ENCODE peak calls at places on chromosome 2, in six cellular contexts. J, G, V, D, W and B are unnamed samples.

GRCh38 chr2:191638079-191638801 is 39.7 kb upstream of the NABP1 start:
- DNase-seq in W (peak), V (no peak), G (no peak), D (no peak), J (no peak), B (peak)

GRCh38 chr2:240510513-240511210 is 47.1 kb downstream of the ANKMY1 start:
- DNase-seq in V (no peak), G (no peak), J (no peak), D (no peak), W (no peak), B (no peak)

GRCh38 chr2:99982744-99983143 is 159.6 kb downstream of the AFF3 start:
- DNase-seq in V (no peak), G (no peak), J (no peak), D (no peak), W (no peak), B (no peak)

GRCh38 chr2:17282826-17283225 is 235.4 kb downstream of the RAD51AP2 start:
- DNase-seq in J (no peak), W (no peak), V (no peak), G (no peak), D (no peak), B (no peak)

GRCh38 chr2:164655336-164655735 is 34.1 kb upstream of the GRB14 start:
- DNase-seq in D (no peak), W (no peak), V (no peak), G (peak), J (no peak), B (no peak)

GRCh38 chr2:233801357-233802131 is 23.4 kb downstream of the MROH2A start:
- DNase-seq in D (no peak), J (no peak), G (no peak), W (no peak), V (peak), B (no peak)

GRCh38 chr2:50727940-50728339 is 304.0 kb downstream of the NRXN1 start:
- DNase-seq in D (no peak), G (no peak), J (no peak), V (no peak), W (no peak), B (no peak)

GRCh38 chr2:131132729-131133128 is 27.6 kb downstream of the PLEKHB2 start:
- DNase-seq in W (no peak), D (no peak), J (no peak), V (no peak), G (no peak), B (no peak)

GRCh38 chr2:129742415-129742814 is 237.1 kb upstream of the RAB6C start:
- DNase-seq in D (no peak), V (no peak), J (no peak), W (no peak), G (no peak), B (no peak)

GRCh38 chr2:122960727-122961641 is 1064.1 kb upstream of the CNTNAP5 start:
- DNase-seq in J (no peak), G (peak), W (no peak), V (peak), D (no peak), B (peak)

GRCh38 chr2:109031481-109032228 is 42.6 kb upstream of the EDAR start:
- DNase-seq in W (no peak), D (no peak), V (peak), J (no peak), G (peak), B (no peak)

GRCh38 chr2:119253114-119253702 is 29.6 kb downstream of the STEAP3 start:
- DNase-seq in J (no peak), V (peak), D (no peak), G (peak), W (no peak), B (no peak)

GRCh38 chr2:126996378-126996699 is 97.6 kb downstream of the TEX51 start:
- DNase-seq in V (no peak), G (no peak), W (no peak), D (no peak), J (no peak), B (no peak)

GRCh38 chr2:95165030-95165370 is 609 bp upstream of the ZNF2 start:
- DNase-seq in G (no peak), W (no peak), D (no peak), J (no peak), V (no peak), B (no peak)

GRCh38 chr2:16612490-16612889 is 53.1 kb downstream of the CYRIA start:
- DNase-seq in G (no peak), V (no peak), W (no peak), J (no peak), D (no peak), B (no peak)

GRCh38 chr2:147396890-147397289 is 447.9 kb upstream of the ACVR2A start:
- DNase-seq in J (no peak), W (no peak), G (no peak), V (no peak), D (no peak), B (no peak)

GRCh38 chr2:235706496-235706895 is 212.7 kb downstream of the AGAP1 start:
- DNase-seq in V (no peak), J (peak), D (no peak), G (no peak), W (no peak), B (no peak)

GRCh38 chr2:240426797-240427721 is 8.4 kb upstream of the GPC1 start:
- DNase-seq in J (peak), V (peak), D (no peak), G (peak), W (no peak), B (no peak)

GRCh38 chr2:234457421-234457820 is 39.5 kb downstream of the ARL4C start:
- DNase-seq in G (peak), V (no peak), D (no peak), J (no peak), W (no peak), B (no peak)

GRCh38 chr2:46379213-46380037 is 82.2 kb downstream of the EPAS1 start:
- DNase-seq in G (no peak), J (no peak), D (no peak), W (no peak), V (peak), B (no peak)

GRCh38 chr2:10202136-10202535 is 79.6 kb downstream of the RRM2 start:
- DNase-seq in G (peak), V (peak), J (no peak), D (no peak), W (no peak), B (no peak)

GRCh38 chr2:97742381-97742847 is 29.0 kb downstream of the ZAP70 start:
- DNase-seq in V (no peak), W (no peak), D (no peak), J (no peak), G (no peak), B (no peak)

GRCh38 chr2:171004363-171004762 is 75.3 kb downstream of the GORASP2 start:
- DNase-seq in D (no peak), V (no peak), J (no peak), W (no peak), G (no peak), B (no peak)

GRCh38 chr2:85009019-85009618 is 38.2 kb downstream of the KCMF1 start:
- DNase-seq in V (no peak), G (no peak), D (no peak), J (no peak), W (no peak), B (no peak)

GRCh38 chr2:238238766-238239551 is 879 bp downstream of the HES6 start:
- DNase-seq in V (no peak), J (peak), D (no peak), G (no peak), W (peak), B (no peak)
- TF ChIP-seq CTCF in V (no peak), J (no peak), D (no peak), G (no peak), W (no peak), B (no peak)

DNA sequence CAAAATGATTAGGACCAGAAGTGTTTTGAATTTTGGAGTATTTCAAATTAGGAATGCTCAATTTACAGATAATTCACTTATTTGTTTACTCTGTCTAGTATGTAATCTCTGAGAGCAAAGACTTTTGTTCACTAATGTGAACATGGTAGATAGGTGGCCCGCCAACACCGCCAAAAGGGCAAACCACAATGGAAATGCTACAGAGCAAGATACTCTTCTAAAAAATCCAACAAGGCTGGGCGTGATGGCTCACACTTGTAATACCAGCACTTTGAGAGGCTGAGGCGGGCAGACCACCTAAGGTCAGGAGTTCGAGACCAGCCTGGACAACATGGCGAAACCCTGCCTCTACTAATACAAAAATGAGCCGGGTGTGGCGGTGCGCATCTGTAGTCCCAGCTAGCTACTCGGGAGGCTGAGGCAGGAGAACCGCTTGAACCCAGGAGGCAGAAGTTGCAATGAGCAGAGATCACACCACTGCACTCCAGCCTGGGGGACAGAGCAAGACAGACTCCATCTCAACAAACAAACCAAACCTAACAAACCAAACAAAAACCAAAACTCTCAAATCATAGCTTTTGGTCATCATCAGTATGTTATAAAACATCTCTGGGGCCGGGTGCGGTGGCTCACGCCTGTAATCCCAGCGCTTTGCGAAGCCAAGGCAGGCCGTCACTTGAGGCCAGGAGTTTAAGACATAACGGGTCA is 2.4 kb downstream of the CCT4 start:
- DNase-seq in V (no peak), D (no peak), W (no peak), G (no peak), J (no peak), B (no peak)
- H3K4me3 ChIP-seq in V (no peak), D (peak), W (no peak), G (no peak), J (no peak), B (no peak)

GRCh38 chr2:224360801-224361251 is 41.1 kb downstream of the FAM124B start:
- DNase-seq in W (no peak), G (peak), D (no peak), J (no peak), V (peak), B (peak)

GRCh38 chr2:224362094-224362493 is 39.8 kb downstream of the FAM124B start:
- DNase-seq in D (no peak), G (no peak), J (no peak), V (no peak), W (no peak), B (no peak)

GRCh38 chr2:224366269-224366668 is 35.6 kb downstream of the FAM124B start:
- DNase-seq in D (no peak), W (no peak), J (no peak), G (peak), V (peak), B (peak)

GRCh38 chr2:224359569-224359968 is 42.3 kb downstream of the FAM124B start:
- DNase-seq in W (peak), D (no peak), G (no peak), V (peak), J (no peak), B (no peak)

GRCh38 chr2:224363281-224363680 is 38.6 kb downstream of the FAM124B start:
- DNase-seq in J (no peak), W (no peak), D (no peak), G (no peak), V (no peak), B (no peak)
- TF ChIP-seq CTCF in J (no peak), W (no peak), D (no peak), G (peak), V (no peak), B (no peak)

DNA sequence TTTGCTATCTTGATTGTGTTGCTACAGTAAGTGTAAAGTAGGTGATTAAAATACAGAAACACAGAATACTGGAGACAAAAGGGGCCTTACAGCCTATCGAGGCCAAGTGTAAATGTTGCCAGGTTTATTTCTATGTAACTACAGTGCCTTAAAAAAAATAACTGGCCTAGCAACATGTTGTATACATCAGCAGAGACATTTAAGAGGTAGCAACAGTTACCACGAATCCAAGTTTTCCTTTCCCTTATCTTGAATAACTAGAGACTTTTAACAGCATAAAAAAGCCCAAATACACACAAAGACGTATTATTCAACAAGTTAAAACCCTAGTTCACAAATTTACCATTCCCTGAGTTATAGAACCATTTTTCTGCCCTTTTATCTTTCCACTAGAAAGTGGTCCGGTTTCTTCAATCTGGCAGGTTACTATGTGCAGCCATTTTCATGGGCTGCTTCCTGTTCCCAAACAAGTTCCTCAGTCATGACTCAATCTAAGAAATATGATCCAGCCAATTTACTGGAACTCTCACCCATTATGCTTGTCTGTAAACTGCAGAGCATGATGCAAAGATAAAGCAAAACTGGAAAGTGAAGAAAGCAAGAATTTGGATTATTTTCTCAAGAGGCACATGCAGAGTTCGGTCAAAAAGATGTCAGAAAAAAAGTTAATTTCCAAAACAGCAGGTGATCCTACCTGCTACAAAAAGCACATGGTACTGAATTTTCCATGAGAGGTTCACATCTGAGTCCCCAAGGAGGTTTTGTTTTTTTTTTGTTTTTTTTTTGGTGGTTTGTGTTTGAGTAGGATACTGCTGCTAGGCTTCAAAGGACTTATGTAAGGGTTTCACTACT is 22.2 kb downstream of the NFE2L2 start:
- DNase-seq in J (peak), W (peak), V (peak), D (no peak), G (peak), B (peak)
- H3K4me3 ChIP-seq in J (peak), W (no peak), V (peak), D (no peak), G (peak), B (peak)

DNA sequence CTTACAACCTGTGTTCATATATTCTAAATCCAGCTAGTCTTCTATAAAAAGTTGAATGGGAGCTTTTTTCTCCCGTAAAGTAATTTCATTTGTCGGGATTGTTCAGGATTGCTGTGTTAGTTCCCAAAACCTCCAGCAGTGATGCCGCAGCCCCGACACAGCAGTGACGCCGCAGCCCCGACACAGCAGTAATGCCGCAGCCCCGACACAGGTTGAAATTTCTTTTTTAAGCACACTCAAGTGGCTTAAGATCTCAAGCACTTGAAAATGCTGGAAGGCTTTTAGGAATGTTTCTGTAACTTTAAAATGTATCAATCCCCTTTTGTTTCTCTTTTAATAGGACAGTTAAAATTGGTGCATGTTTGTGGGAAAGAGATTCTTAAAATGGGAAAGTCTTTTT is 145.4 kb downstream of the DCDC2C start:
- DNase-seq in W (no peak), J (no peak), V (no peak), G (no peak), D (no peak), B (no peak)
- TF ChIP-seq CTCF in W (no peak), J (no peak), V (no peak), G (no peak), D (no peak), B (no peak)

GRCh38 chr2:238097988-238098853 is 1.9 kb upstream of the ESPNL start:
- DNase-seq in J (no peak), G (peak), D (no peak), W (no peak), V (peak), B (peak)
- H3K4me3 ChIP-seq in J (no peak), G (no peak), D (no peak), W (no peak), V (no peak), B (no peak)

GRCh38 chr2:181626671-181627070 is 30.2 kb downstream of the CERKL start:
- DNase-seq in V (no peak), G (no peak), J (no peak), W (no peak), D (no peak), B (no peak)
- TF ChIP-seq CTCF in V (no peak), G (no peak), J (no peak), W (no peak), D (no peak), B (no peak)

GRCh38 chr2:101805146-101806088 is 107.9 kb downstream of the MAP4K4 start:
- DNase-seq in V (peak), G (peak), W (no peak), D (no peak), J (no peak), B (no peak)
- H3K4me3 ChIP-seq in V (no peak), G (no peak), W (no peak), D (no peak), J (no peak), B (no peak)